ENCODE peak calls at places on chromosomes 16 and 17, in ten cellular contexts. V is K562; X is lung; F is central memory CD8-positive, alpha-beta T cell; L is heart left ventricle; U is AG04450; N is occipital lobe; T is HTR-8/SVneo; H is lower leg skin; P is stimulated activated CD4-positive, alpha-beta T cell treated with anti-CD3 and anti-CD28 coated beads, Interleukin-4, amount 100 ng/mL, for 48 hours. D is an unnamed sample.

GRCh38 chr17:8745586-8746500 is 1.2 kb upstream of the CCDC42 start:
- DNase-seq in U (peak), N (no peak), L (peak), X (peak), V (peak), H (peak), F (peak), T (peak), P (peak), D (peak)

GRCh38 chr17:16328997-16329396 is 24.3 kb downstream of the CENPV start:
- DNase-seq in F (no peak), V (no peak), U (no peak), P (no peak), X (no peak), H (no peak), N (no peak), L (no peak), T (peak), D (no peak)

GRCh38 chr17:17001874-17002520 is 30.1 kb upstream of the TNFRSF13B start:
- DNase-seq in L (peak), X (peak), N (peak), F (peak), T (peak), H (peak), P (peak), U (peak), V (peak), D (peak)

GRCh38 chr16:23679274-23679985 is 741 bp downstream of the PLK1 start:
- DNase-seq in U (no peak), P (peak), V (peak), L (no peak), X (no peak), T (peak), H (peak), N (no peak), F (no peak), D (no peak)

GRCh38 chr17:58614854-58615409 is 76.9 kb downstream of the TEX14 start:
- DNase-seq in X (no peak), T (no peak), P (no peak), H (no peak), V (no peak), L (no peak), U (no peak), N (no peak), F (no peak), D (no peak)

GRCh38 chr17:35052780-35053179 is 10.7 kb downstream of the RFFL start:
- DNase-seq in V (no peak), F (no peak), N (no peak), L (no peak), H (no peak), T (no peak), P (no peak), X (no peak), U (no peak), D (no peak)

GRCh38 chr16:54282923-54283734 is 3.5 kb downstream of the IRX3 start:
- DNase-seq in V (no peak), T (no peak), U (no peak), N (no peak), X (no peak), F (no peak), H (peak), P (no peak), L (no peak), D (no peak)

GRCh38 chr16:89155851-89156739 is 15.5 kb upstream of the CDH15 start:
- DNase-seq in H (no peak), N (no peak), L (no peak), F (no peak), X (no peak), V (no peak), T (no peak), U (no peak), P (no peak), D (no peak)

GRCh38 chr16:10080031-10080772 is 102.0 kb downstream of the GRIN2A start:
- DNase-seq in H (no peak), F (no peak), V (peak), X (no peak), U (no peak), T (peak), L (peak), N (peak), P (no peak), D (no peak)

GRCh38 chr17:57135748-57136342 is 50.8 kb downstream of the AKAP1 start:
- DNase-seq in U (no peak), F (no peak), H (no peak), X (no peak), V (no peak), T (no peak), L (peak), P (no peak), N (peak), D (no peak)

GRCh38 chr17:74429604-74430384 is 2.1 kb upstream of the GPRC5C start:
- DNase-seq in N (no peak), T (no peak), F (no peak), L (no peak), V (no peak), X (no peak), U (no peak), H (no peak), P (no peak), D (no peak)